ENCODE peak calls at places on chromosome 10, in five cellular contexts. G is lower lobe of right lung, P is fibroblast of mammary gland, J is fibroblast of the aortic adventitia, Z is colonic mucosa. F is an unnamed sample.

GRCh38 chr10:82319046-82319445 is 444.1 kb downstream of the NRG3 start:
- DNase-seq in G (no peak), J (no peak), P (no peak), Z (no peak), F (no peak)

GRCh38 chr10:119940487-119940886 is 48.0 kb downstream of the SEC23IP start:
- DNase-seq in P (peak; percentile 42), G (no peak), J (peak; percentile 25), Z (no peak), F (no peak)

GRCh38 chr10:15901889-15902288 is 41.6 kb upstream of the MINDY3 start:
- DNase-seq in J (no peak), G (no peak), Z (no peak), P (no peak), F (no peak)

GRCh38 chr10:79942261-79943185 is 6.4 kb downstream of the SFTPD start:
- DNase-seq in P (no peak), J (no peak), Z (peak; percentile 4), G (no peak), F (no peak)

GRCh38 chr10:46560381-46560780 is 3.9 kb upstream of the GPRIN2 start:
- DNase-seq in G (peak; percentile 43), Z (no peak), J (no peak), P (no peak), F (no peak)

GRCh38 chr10:96772239-96772638 is 51.9 kb upstream of the PIK3AP1 start:
- DNase-seq in G (no peak), P (no peak), J (no peak), Z (no peak), F (no peak)

GRCh38 chr10:60389413-60390009 is at the start of gene ANK3:
- DNase-seq in Z (no peak), J (no peak), P (no peak), G (no peak), F (no peak)

GRCh38 chr10:3779146-3779707 is 5.8 kb downstream of the KLF6 start:
- DNase-seq in G (no peak), Z (peak; percentile 18), P (peak; percentile 51), J (peak; percentile 51), F (peak; percentile 44)

GRCh38 chr10:6306917-6307316 is 104.2 kb downstream of the PFKFB3 start:
- DNase-seq in P (no peak), G (no peak), J (no peak), Z (no peak), F (no peak)

GRCh38 chr10:68954904-68955303 is 1.1 kb upstream of the DDX21 start:
- DNase-seq in Z (no peak), J (no peak), G (no peak), P (no peak), F (no peak)
- H3K4me3 ChIP-seq in Z (peak overlapping the region; percentile 100), J (no peak overlapping the region), G (peak overlapping the region; percentile 99), P (peak overlapping the region; percentile 99), F (no peak overlapping the region)

GRCh38 chr10:22252801-22253577 is 35.2 kb upstream of the EBLN1 start:
- DNase-seq in Z (peak; percentile 28), P (no peak), J (no peak), G (peak; percentile 67), F (peak; percentile 31)
- TF ChIP-seq CTCF in Z (no peak), P (no peak), J (no peak), G (no peak), F (no peak)

GRCh38 chr10:43362191-43362839 is 9.1 kb upstream of the FXYD4 start:
- DNase-seq in P (peak; percentile 73), G (peak; percentile 100), J (peak; percentile 67), Z (peak; percentile 98), F (peak; percentile 70)
- H3K4me3 ChIP-seq in P (peak overlapping the region; percentile 46), G (peak overlapping the region; percentile 63), J (peak overlapping the region; percentile 46), Z (peak overlapping the region; percentile 51), F (peak overlapping the region; percentile 44)

GRCh38 chr10:89857399-89857798 is 156.0 kb downstream of the KIF20B start:
- DNase-seq in G (no peak), P (no peak), J (no peak), Z (no peak), F (no peak)

GRCh38 chr10:89853796-89854195 is 152.4 kb downstream of the KIF20B start:
- DNase-seq in J (no peak), P (no peak), Z (no peak), G (no peak), F (no peak)

DNA sequence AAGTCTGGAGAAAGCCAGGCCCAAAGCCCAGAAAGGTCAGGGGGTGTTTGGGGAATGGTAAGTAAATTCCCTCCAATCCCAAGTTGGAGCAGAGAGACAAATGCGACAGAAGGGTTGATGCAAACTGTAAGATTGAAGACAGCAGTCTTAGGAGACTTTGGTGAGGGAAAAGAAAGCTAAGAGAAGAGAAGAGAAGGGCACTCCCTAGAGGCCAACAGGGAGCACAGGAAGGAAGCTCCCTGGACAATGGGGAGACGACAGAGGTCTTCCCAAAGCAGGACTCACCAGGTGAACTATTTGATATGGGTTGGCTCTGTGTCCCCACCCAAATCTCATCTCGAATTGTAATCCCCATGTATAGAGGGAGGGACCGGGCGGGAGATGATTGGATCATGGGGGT is 151.5 kb downstream of the KIF20B start:
- DNase-seq in Z (no peak), J (no peak), P (no peak), G (no peak), F (no peak)
- TF ChIP-seq CTCF in Z (no peak), J (no peak), P (no peak), G (no peak), F (no peak)

GRCh38 chr10:69089638-69090599 is 2.0 kb downstream of the SRGN start:
- DNase-seq in J (peak; percentile 45), G (no peak), P (peak; percentile 27), Z (peak; percentile 37), F (no peak)
- H3K4me3 ChIP-seq in J (peak overlapping the region; percentile 37), G (peak overlapping the region; percentile 57), P (no peak overlapping the region), Z (peak overlapping the region; percentile 34), F (no peak overlapping the region)

DNA sequence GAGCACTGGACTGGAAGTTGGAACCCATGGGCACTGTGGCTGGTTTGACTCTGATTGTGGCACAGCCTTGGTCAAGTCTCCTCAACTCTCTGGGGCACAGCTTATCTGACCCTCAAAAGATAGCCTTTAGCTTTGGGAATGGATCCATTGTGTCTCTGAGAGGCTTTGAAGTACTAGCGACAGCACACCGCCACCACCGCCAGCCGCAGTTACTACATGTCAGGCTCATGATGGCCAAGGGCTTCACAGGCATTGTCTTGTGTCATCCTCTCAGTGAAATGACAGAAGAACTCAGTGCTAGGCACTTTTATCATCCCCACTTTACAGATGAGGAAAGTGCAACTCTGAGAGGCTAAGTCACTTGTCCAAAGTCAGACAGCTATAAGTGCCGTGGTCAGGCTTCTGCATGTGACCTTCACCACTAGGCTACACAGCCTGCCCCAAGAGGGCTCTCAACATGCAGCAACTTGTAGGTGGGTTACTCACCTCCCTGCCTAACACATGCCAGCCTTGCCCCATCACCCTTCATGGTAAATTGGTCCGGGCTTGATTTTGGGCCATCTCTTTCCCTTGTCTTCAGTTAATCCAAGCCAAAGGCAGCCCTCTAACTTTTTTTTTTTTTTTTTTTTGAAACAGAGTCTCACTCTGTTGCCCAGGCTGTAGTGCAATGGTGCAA is 44.1 kb downstream of the C10orf105 start:
- DNase-seq in Z (no peak), J (no peak), G (no peak), P (no peak), F (no peak)
- TF ChIP-seq CTCF in Z (no peak), J (no peak), G (no peak), P (no peak), F (no peak)

GRCh38 chr10:124537166-124537725 is 75.6 kb downstream of the LHPP start:
- DNase-seq in Z (no peak), J (no peak), P (no peak), G (no peak), F (no peak)

GRCh38 chr10:124536496-124537050 is 75.0 kb downstream of the LHPP start:
- DNase-seq in J (no peak), P (no peak), G (no peak), Z (no peak), F (no peak)

GRCh38 chr10:124538669-124539068 is 77.0 kb downstream of the LHPP start:
- DNase-seq in J (no peak), G (no peak), P (no peak), Z (no peak), F (no peak)

GRCh38 chr10:124535731-124536495 is 74.3 kb downstream of the LHPP start:
- DNase-seq in G (no peak), P (no peak), J (peak; percentile 21), Z (no peak), F (no peak)

GRCh38 chr10:124537891-124538290 is 76.3 kb downstream of the LHPP start:
- DNase-seq in Z (no peak), J (no peak), G (no peak), P (no peak), F (no peak)
- H3K4me3 ChIP-seq in Z (no peak overlapping the region), J (no peak overlapping the region), G (no peak overlapping the region), P (no peak overlapping the region), F (no peak overlapping the region)

GRCh38 chr10:112442063-112442462 is 4.7 kb downstream of the ZDHHC6 start:
- DNase-seq in G (no peak), J (no peak), Z (no peak), P (no peak), F (no peak)
- TF ChIP-seq CTCF in G (no peak), J (no peak), Z (no peak), P (no peak), F (no peak)

GRCh38 chr10:86508217-86508616 is 13.4 kb downstream of the WAPL start:
- DNase-seq in J (no peak), Z (no peak), P (no peak), G (no peak), F (no peak)

GRCh38 chr10:86506499-86506898 is 15.1 kb downstream of the WAPL start:
- DNase-seq in Z (no peak), G (no peak), P (no peak), J (no peak), F (no peak)

GRCh38 chr10:86509145-86509544 is 12.4 kb downstream of the WAPL start:
- DNase-seq in P (no peak), Z (no peak), J (no peak), G (no peak), F (no peak)

GRCh38 chr10:86511027-86511865 is 10.3 kb downstream of the WAPL start:
- DNase-seq in G (no peak), J (no peak), Z (no peak), P (no peak), F (no peak)

GRCh38 chr10:86512137-86512536 is 9.5 kb downstream of the WAPL start:
- DNase-seq in J (no peak), Z (no peak), G (no peak), P (no peak), F (no peak)
- H3K4me3 ChIP-seq in J (no peak overlapping the region), Z (no peak overlapping the region), G (no peak overlapping the region), P (no peak overlapping the region), F (no peak overlapping the region)

F was measured in AG10803.